ENCODE peak calls at places on chromosomes 7 and 10, in five cellular contexts. One of them, this sample, is unnamed.

GRCh38 chr10:119189811-119190282 is 11.2 kb upstream of the PRDX3 start:
- DNase-seq in lung: no peak
- DNase-seq in naive thymus-derived CD8-positive, alpha-beta T cell: no peak
- DNase-seq in hepatocyte: no peak
- DNase-seq in left lung: no peak
- DNase-seq in this sample: peak

GRCh38 chr7:36280840-36281812 is 108.5 kb upstream of the ANLN start:
- DNase-seq in lung: no peak
- DNase-seq in naive thymus-derived CD8-positive, alpha-beta T cell: no peak
- DNase-seq in hepatocyte: peak
- DNase-seq in left lung: peak
- DNase-seq in this sample: peak

GRCh38 chr10:119401671-119402395 is 140.7 kb downstream of the RGS10 start:
- DNase-seq in hepatocyte: peak
- DNase-seq in left lung: peak
- DNase-seq in lung: peak
- DNase-seq in naive thymus-derived CD8-positive, alpha-beta T cell: no peak
- DNase-seq in this sample: peak

GRCh38 chr10:130161331-130161730 is 25.1 kb downstream of the GLRX3 start:
- DNase-seq in naive thymus-derived CD8-positive, alpha-beta T cell: no peak
- DNase-seq in hepatocyte: no peak
- DNase-seq in lung: no peak
- DNase-seq in left lung: no peak
- DNase-seq in this sample: no peak

GRCh38 chr7:107865956-107866775 is 24.8 kb upstream of the DLD start:
- DNase-seq in lung: no peak
- DNase-seq in left lung: no peak
- DNase-seq in hepatocyte: no peak
- DNase-seq in naive thymus-derived CD8-positive, alpha-beta T cell: no peak
- DNase-seq in this sample: peak

GRCh38 chr10:44651834-44652233 is 259.3 kb upstream of the TMEM72 start:
- DNase-seq in lung: no peak
- DNase-seq in hepatocyte: no peak
- DNase-seq in naive thymus-derived CD8-positive, alpha-beta T cell: no peak
- DNase-seq in left lung: no peak
- DNase-seq in this sample: no peak

GRCh38 chr7:39686261-39686924 is 63.0 kb downstream of the RALA start:
- DNase-seq in naive thymus-derived CD8-positive, alpha-beta T cell: no peak
- DNase-seq in left lung: no peak
- DNase-seq in lung: no peak
- DNase-seq in hepatocyte: no peak
- DNase-seq in this sample: no peak

GRCh38 chr7:13949450-13949849 is 40.0 kb downstream of the ETV1 start:
- DNase-seq in left lung: no peak
- DNase-seq in hepatocyte: peak
- DNase-seq in naive thymus-derived CD8-positive, alpha-beta T cell: no peak
- DNase-seq in lung: no peak
- DNase-seq in this sample: peak

GRCh38 chr10:84333864-84334451 is 5.6 kb downstream of the CCSER2 start:
- DNase-seq in lung: no peak
- DNase-seq in naive thymus-derived CD8-positive, alpha-beta T cell: peak
- DNase-seq in hepatocyte: no peak
- DNase-seq in left lung: no peak
- DNase-seq in this sample: no peak

GRCh38 chr7:28369523-28369922 is 42.8 kb upstream of the CREB5 start:
- DNase-seq in naive thymus-derived CD8-positive, alpha-beta T cell: no peak
- DNase-seq in lung: no peak
- DNase-seq in hepatocyte: no peak
- DNase-seq in left lung: no peak
- DNase-seq in this sample: peak

GRCh38 chr10:97718178-97718577 is 4.6 kb downstream of the MARVELD1 start:
- DNase-seq in left lung: no peak
- DNase-seq in hepatocyte: no peak
- DNase-seq in naive thymus-derived CD8-positive, alpha-beta T cell: no peak
- DNase-seq in lung: no peak
- DNase-seq in this sample: peak

GRCh38 chr10:103495321-103495720 is 1.8 kb downstream of the NEURL1 start:
- DNase-seq in naive thymus-derived CD8-positive, alpha-beta T cell: no peak
- DNase-seq in hepatocyte: no peak
- DNase-seq in lung: no peak
- DNase-seq in left lung: no peak
- DNase-seq in this sample: no peak

GRCh38 chr7:132622081-132622480 is 45.8 kb upstream of the PLXNA4 start:
- DNase-seq in hepatocyte: no peak
- DNase-seq in left lung: no peak
- DNase-seq in lung: no peak
- DNase-seq in naive thymus-derived CD8-positive, alpha-beta T cell: no peak
- DNase-seq in this sample: no peak

GRCh38 chr10:47381427-47382379 is 2.4 kb downstream of the ZNF488 start:
- DNase-seq in left lung: no peak
- DNase-seq in naive thymus-derived CD8-positive, alpha-beta T cell: no peak
- DNase-seq in lung: peak
- DNase-seq in hepatocyte: no peak
- DNase-seq in this sample: peak

GRCh38 chr10:46540412-46541016 is 15.9 kb downstream of the GPRIN2 start:
- DNase-seq in lung: no peak
- DNase-seq in naive thymus-derived CD8-positive, alpha-beta T cell: no peak
- DNase-seq in left lung: peak
- DNase-seq in hepatocyte: no peak
- DNase-seq in this sample: no peak

GRCh38 chr10:98423691-98424120 is 8.7 kb upstream of the PYROXD2 start:
- DNase-seq in hepatocyte: peak
- DNase-seq in lung: no peak
- DNase-seq in left lung: no peak
- DNase-seq in naive thymus-derived CD8-positive, alpha-beta T cell: no peak
- DNase-seq in this sample: peak

GRCh38 chr7:30164567-30164966 is 29.8 kb downstream of the MTURN start:
- DNase-seq in hepatocyte: peak
- DNase-seq in lung: no peak
- DNase-seq in naive thymus-derived CD8-positive, alpha-beta T cell: no peak
- DNase-seq in left lung: no peak
- DNase-seq in this sample: no peak

GRCh38 chr10:100742936-100743335 is 2.4 kb upstream of the PAX2 start:
- DNase-seq in lung: no peak
- DNase-seq in left lung: no peak
- DNase-seq in hepatocyte: no peak
- DNase-seq in naive thymus-derived CD8-positive, alpha-beta T cell: no peak
- DNase-seq in this sample: no peak

GRCh38 chr10:15744217-15744865 is 24.6 kb upstream of the ITGA8 start:
- DNase-seq in left lung: no peak
- DNase-seq in hepatocyte: peak
- DNase-seq in naive thymus-derived CD8-positive, alpha-beta T cell: peak
- DNase-seq in lung: peak
- DNase-seq in this sample: peak

GRCh38 chr10:79383974-79384606 is 36.8 kb downstream of the PPIF start:
- DNase-seq in left lung: peak
- DNase-seq in hepatocyte: no peak
- DNase-seq in naive thymus-derived CD8-positive, alpha-beta T cell: no peak
- DNase-seq in lung: peak
- DNase-seq in this sample: no peak

GRCh38 chr10:35369049-35369760 is 32.9 kb downstream of the CCNY start:
- DNase-seq in hepatocyte: no peak
- DNase-seq in naive thymus-derived CD8-positive, alpha-beta T cell: no peak
- DNase-seq in lung: no peak
- DNase-seq in left lung: no peak
- DNase-seq in this sample: no peak